ENCODE peak calls at places on chromosomes 7 and 10, in seven cellular contexts. D, R, A, S, E, U and H are unnamed samples.

GRCh38 chr7:31192996-31193395 is 140.9 kb downstream of the ADCYAP1R1 start:
- DNase-seq in E (peak; percentile 28), R (peak; percentile 35), S (peak; percentile 50), D (peak; percentile 27), A (peak; percentile 18), U (peak; percentile 6), H (peak; percentile 43)

GRCh38 chr10:116704926-116705325 is 37.4 kb downstream of the HSPA12A start:
- DNase-seq in U (no peak), E (no peak), S (no peak), A (no peak), R (no peak), D (no peak), H (no peak)

GRCh38 chr7:76358478-76359110 is at the start of gene YWHAG:
- DNase-seq in S (peak; percentile 91), D (peak; percentile 91), E (peak; percentile 87), R (peak; percentile 57), U (peak; percentile 93), A (peak; percentile 73), H (peak; percentile 39)

GRCh38 chr10:60943372-60944158 is 420 bp downstream of the RHOBTB1 start:
- DNase-seq in R (peak; percentile 36), U (peak; percentile 9), D (peak; percentile 52), A (peak; percentile 8), E (peak; percentile 62), S (no peak), H (peak; percentile 18)

GRCh38 chr7:25863727-25864116 is 288.3 kb upstream of the NFE2L3 start:
- DNase-seq in U (no peak), R (no peak), D (no peak), S (no peak), A (no peak), E (no peak), H (no peak)

GRCh38 chr10:3936422-3937040 is 151.5 kb upstream of the KLF6 start:
- DNase-seq in R (no peak), U (no peak), D (no peak), A (no peak), E (no peak), S (no peak), H (no peak)

GRCh38 chr7:55439627-55440026 is 74.5 kb downstream of the LANCL2 start:
- DNase-seq in S (peak; percentile 71), D (no peak), E (no peak), U (no peak), A (no peak), R (no peak), H (no peak)

GRCh38 chr10:103458720-103459119 is at the start of gene CALHM1:
- DNase-seq in E (no peak), D (no peak), A (peak; percentile 88), U (no peak), S (no peak), R (no peak), H (no peak)

GRCh38 chr10:16867990-16868389 is 50.8 kb upstream of the RSU1 start:
- DNase-seq in R (no peak), S (no peak), E (no peak), A (no peak), U (no peak), D (no peak), H (no peak)

GRCh38 chr10:49187950-49188761 is at the start of gene TMEM273:
- DNase-seq in U (no peak), A (no peak), S (peak; percentile 89), E (peak; percentile 11), R (no peak), D (no peak), H (no peak)

GRCh38 chr7:139960158-139960557 is 102.6 kb downstream of the PARP12 start:
- DNase-seq in S (no peak), R (no peak), D (peak; percentile 66), U (no peak), E (peak; percentile 54), A (no peak), H (no peak)

GRCh38 chr10:103512591-103513382 is 19.3 kb downstream of the NEURL1 start:
- DNase-seq in S (no peak), D (no peak), E (no peak), A (no peak), U (no peak), R (peak; percentile 56), H (no peak)

GRCh38 chr10:94083662-94084323 is 90.1 kb downstream of the PLCE1 start:
- DNase-seq in E (no peak), A (no peak), R (no peak), U (no peak), D (no peak), S (no peak), H (no peak)